ENCODE peak calls at places on chromosomes 12 and 14, in four cellular contexts. U is RWPE2; L is CD8-positive, alpha-beta T cell; M is dorsolateral prefrontal cortex. C is an unnamed sample.

GRCh38 chr14:28707814-28708213 is 58.8 kb upstream of the FOXG1 start:
- DNase-seq in U (no peak), L (no peak), M (no peak), C (no peak)

GRCh38 chr14:68145539-68145938 is 326.0 kb downstream of the RAD51B start:
- DNase-seq in U (no peak), L (no peak), M (no peak), C (no peak)

GRCh38 chr14:101507306-101508150 is 53.8 kb upstream of the DIO3 start:
- DNase-seq in U (peak; percentile 54), L (no peak), M (peak; percentile 36), C (no peak)

GRCh38 chr12:65925626-65926025 is 101.3 kb downstream of the HMGA2 start:
- DNase-seq in U (no peak), L (no peak), M (no peak), C (no peak)

GRCh38 chr12:2681426-2682205 is 113.2 kb upstream of the FKBP4 start:
- DNase-seq in U (no peak), L (no peak), M (peak; percentile 73), C (no peak)

GRCh38 chr12:53044052-53044581 is 5.7 kb upstream of the TNS2 start:
- DNase-seq in U (no peak), L (no peak), M (no peak), C (peak; percentile 51)

GRCh38 chr14:104290756-104291122 is 152.4 kb downstream of the KIF26A start:
- DNase-seq in U (peak; percentile 59), L (no peak), M (peak; percentile 18), C (no peak)

GRCh38 chr12:6952121-6952859 is 1.1 kb downstream of the PTPN6 start:
- DNase-seq in U (peak; percentile 49), L (no peak), M (no peak), C (no peak)

GRCh38 chr14:21796912-21797311 is 123.3 kb upstream of the OR4E1 start:
- DNase-seq in U (no peak), L (peak; percentile 6), M (no peak), C (no peak)

GRCh38 chr12:123853401-123854070 is 91.4 kb downstream of the DNAH10 start:
- DNase-seq in U (no peak), L (no peak), M (no peak), C (no peak)

GRCh38 chr12:68815232-68815927 is 7.4 kb downstream of the MDM2 start:
- DNase-seq in U (no peak), L (no peak), M (no peak), C (no peak)

GRCh38 chr12:68814490-68815231 is 6.7 kb downstream of the MDM2 start:
- DNase-seq in U (no peak), L (no peak), M (no peak), C (no peak)

GRCh38 chr12:68809190-68810026 is 1.4 kb downstream of the MDM2 start:
- DNase-seq in U (no peak), L (no peak), M (no peak), C (no peak)

GRCh38 chr12:68813242-68813593 is 5.2 kb downstream of the MDM2 start:
- DNase-seq in U (no peak), L (no peak), M (no peak), C (no peak)

GRCh38 chr12:68812553-68813241 is 4.7 kb downstream of the MDM2 start:
- DNase-seq in U (no peak), L (no peak), M (no peak), C (no peak)
- H3K27ac ChIP-seq in U (no peak overlapping the region), L (no peak overlapping the region), M (no peak overlapping the region), C (no peak overlapping the region)

GRCh38 chr12:108806921-108807320 is 50.5 kb downstream of the SSH1 start:
- DNase-seq in U (no peak), L (no peak), M (peak; percentile 20), C (no peak)
- H3K27ac ChIP-seq in U (peak overlapping the region; percentile 31), L (no peak overlapping the region), M (no peak overlapping the region), C (no peak overlapping the region)

DNA sequence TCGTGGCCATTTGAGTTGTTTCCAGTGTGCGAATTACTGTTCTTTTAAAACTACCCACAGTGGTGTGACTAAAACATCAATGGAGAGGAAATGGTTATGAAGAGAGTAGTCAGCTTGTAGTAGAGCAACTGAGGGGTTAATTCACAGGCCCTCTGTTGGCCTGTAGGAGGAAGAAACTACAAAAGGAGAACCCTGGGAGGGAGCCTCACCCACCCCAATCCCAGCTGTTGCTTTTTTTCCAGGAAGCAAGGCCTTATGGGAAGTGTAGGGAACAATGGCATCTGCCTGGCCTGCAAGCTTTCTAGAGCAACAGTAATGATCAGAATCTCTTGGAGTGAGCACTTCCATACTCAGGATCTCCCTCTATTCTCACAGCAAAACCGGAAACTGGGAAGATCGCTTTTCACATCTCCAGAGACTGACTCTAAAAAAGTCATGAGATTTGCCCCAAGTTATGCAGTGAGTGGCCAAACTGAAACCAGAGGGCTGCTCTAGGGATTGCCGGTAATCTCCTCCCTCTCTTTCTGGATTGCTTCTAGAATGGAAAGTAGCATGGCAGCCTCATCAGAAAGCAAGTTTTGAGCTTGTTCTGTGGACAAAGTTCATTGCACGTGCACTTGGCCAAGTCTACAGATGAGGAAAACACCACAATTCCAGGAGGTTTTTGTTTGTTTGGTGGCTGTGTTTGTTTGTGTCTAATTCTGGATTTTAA is 125.2 kb upstream of the PWP1 start:
- DNase-seq in U (no peak), L (no peak), M (no peak), C (no peak)
- H3K27ac ChIP-seq in U (peak overlapping the region; percentile 58), L (no peak overlapping the region), M (no peak overlapping the region), C (no peak overlapping the region)

GRCh38 chr14:91065266-91065665 is 4.8 kb upstream of the RPS6KA5 start:
- DNase-seq in U (no peak), L (no peak), M (no peak), C (no peak)
- H3K27ac ChIP-seq in U (no peak overlapping the region), L (no peak overlapping the region), M (no peak overlapping the region), C (no peak overlapping the region)

GRCh38 chr12:116928504-116928903 is 17.8 kb downstream of the FBXW8 start:
- DNase-seq in U (no peak), L (no peak), M (no peak), C (no peak)

GRCh38 chr12:116926283-116927243 is 15.8 kb downstream of the FBXW8 start:
- DNase-seq in U (no peak), L (no peak), M (no peak), C (no peak)

GRCh38 chr12:116924558-116925453 is 14.1 kb downstream of the FBXW8 start:
- DNase-seq in U (no peak), L (peak; percentile 36), M (no peak), C (no peak)

GRCh38 chr12:116929885-116930284 is 19.1 kb downstream of the FBXW8 start:
- DNase-seq in U (no peak), L (no peak), M (no peak), C (no peak)

GRCh38 chr12:116927244-116927940 is 16.6 kb downstream of the FBXW8 start:
- DNase-seq in U (no peak), L (no peak), M (no peak), C (no peak)
- H3K27ac ChIP-seq in U (no peak overlapping the region), L (no peak overlapping the region), M (no peak overlapping the region), C (no peak overlapping the region)

GRCh38 chr12:77324763-77325468 is 259.5 kb upstream of the E2F7 start:
- DNase-seq in U (no peak), L (no peak), M (peak; percentile 70), C (peak; percentile 41)
- H3K27ac ChIP-seq in U (no peak overlapping the region), L (no peak overlapping the region), M (peak overlapping the region; percentile 86), C (no peak overlapping the region)

GRCh38 chr12:108141600-108142145 is 12.6 kb downstream of the WSCD2 start:
- DNase-seq in U (no peak), L (no peak), M (no peak), C (no peak)
- H3K27ac ChIP-seq in U (no peak overlapping the region), L (no peak overlapping the region), M (no peak overlapping the region), C (no peak overlapping the region)

GRCh38 chr14:50920482-50921225 is 23.6 kb downstream of the PYGL start:
- DNase-seq in U (no peak), L (no peak), M (no peak), C (no peak)

DNA sequence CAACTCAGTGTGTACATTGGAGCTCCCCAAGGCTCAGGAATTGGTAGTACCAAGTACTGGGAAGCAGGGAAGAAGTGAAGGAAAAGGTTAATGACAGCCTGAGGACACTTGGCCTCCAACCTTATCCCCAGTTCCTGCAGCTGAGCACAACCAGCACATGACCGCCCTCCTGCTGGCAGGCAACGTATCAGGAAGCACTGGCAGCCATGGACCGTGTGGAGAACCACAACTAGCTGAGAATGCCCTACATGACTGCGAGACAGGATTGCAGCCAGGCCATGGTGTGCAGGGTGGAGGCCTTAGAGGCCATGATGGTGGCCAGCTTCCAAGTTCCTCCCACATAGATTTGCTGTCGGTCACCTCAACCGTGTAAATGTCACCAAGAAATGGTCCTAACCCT is 26.8 kb downstream of the PYGL start:
- DNase-seq in U (no peak), L (no peak), M (no peak), C (no peak)
- H3K27ac ChIP-seq in U (no peak overlapping the region), L (no peak overlapping the region), M (no peak overlapping the region), C (no peak overlapping the region)

GRCh38 chr14:74325446-74325845 is 22.7 kb upstream of the ABCD4 start:
- DNase-seq in U (no peak), L (no peak), M (no peak), C (no peak)

GRCh38 chr14:74324945-74325361 is 22.2 kb upstream of the ABCD4 start:
- DNase-seq in U (no peak), L (no peak), M (no peak), C (no peak)

DNA sequence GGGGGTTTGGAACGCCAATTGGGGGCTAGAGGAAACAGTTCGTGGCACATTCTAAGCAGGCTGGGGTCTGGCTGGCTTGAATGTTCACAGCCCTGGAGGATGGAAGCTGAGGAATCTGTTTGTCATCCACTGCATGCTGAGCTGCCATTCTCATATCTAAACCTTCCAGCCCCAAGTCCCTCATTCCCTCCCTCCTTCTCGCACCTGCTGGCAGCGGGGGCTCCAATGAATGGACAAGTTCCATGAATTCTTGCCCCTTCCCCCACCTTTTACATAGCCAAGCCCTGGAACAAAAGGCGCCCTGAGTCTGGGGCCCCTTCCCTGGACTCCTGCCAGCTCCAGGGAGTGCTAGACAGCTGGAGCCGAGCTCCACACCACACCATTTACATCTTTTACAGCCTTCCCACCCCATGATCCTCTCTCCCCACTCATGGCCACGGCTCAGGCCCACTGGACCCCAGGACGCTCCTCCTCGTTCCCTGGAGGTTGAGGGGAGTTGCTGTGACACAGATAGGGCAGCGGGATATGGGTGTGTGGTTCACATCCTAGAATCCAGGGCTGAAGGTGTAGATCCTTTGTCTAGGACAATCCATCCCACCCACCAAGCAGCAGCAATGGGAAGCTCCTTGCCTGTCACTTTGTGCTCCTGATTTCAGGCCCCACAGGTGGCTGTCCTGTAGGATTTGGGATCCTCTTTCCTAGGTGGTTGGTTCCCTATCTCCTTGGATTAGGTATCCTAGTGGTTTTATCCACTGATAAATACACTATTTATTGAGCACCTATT is 21.7 kb upstream of the VRTN start:
- DNase-seq in U (no peak), L (no peak), M (no peak), C (no peak)
- H3K27ac ChIP-seq in U (no peak overlapping the region), L (no peak overlapping the region), M (no peak overlapping the region), C (no peak overlapping the region)

C was measured in substantia nigra.